ENCODE peak calls at places on chromosomes 12 and 14, in nine cellular contexts. M, S, U, N, X, F, E, O and L are unnamed samples.
A peak's percentile ranks its signal among the peaks of the same experiment; 100 is the strongest.

GRCh38 chr14:64591809-64592208 is 42.0 kb downstream of the PPP1R36 start:
- DNase-seq in E (no peak), S (no peak), N (no peak), O (no peak), F (no peak), U (no peak), X (peak; percentile 43), M (no peak), L (no peak)

GRCh38 chr14:38137005-38137404 is 70.7 kb upstream of the SSTR1 start:
- DNase-seq in S (no peak), X (peak; percentile 59), O (no peak), N (no peak), U (no peak), F (no peak), M (no peak), E (no peak), L (no peak)

GRCh38 chr14:64294672-64295413 is 672 bp upstream of the ESR2 start:
- DNase-seq in U (peak; percentile 70), M (peak; percentile 23), E (peak; percentile 93), F (peak; percentile 87), S (peak; percentile 82), X (peak; percentile 53), O (peak; percentile 92), N (peak; percentile 46), L (peak; percentile 90)

GRCh38 chr12:53049582-53050318 is at the start of gene TNS2:
- DNase-seq in F (peak; percentile 75), M (peak; percentile 90), S (peak; percentile 82), U (peak; percentile 95), N (peak; percentile 57), X (peak; percentile 40), E (peak; percentile 75), O (peak; percentile 84), L (peak; percentile 93)

GRCh38 chr14:94625353-94625635 is 13.1 kb downstream of the SERPINA3 start:
- DNase-seq in U (no peak), N (peak; percentile 51), X (no peak), O (no peak), E (no peak), S (no peak), F (no peak), M (no peak), L (no peak)

GRCh38 chr12:31518680-31519227 is 72.2 kb downstream of the DENND5B start:
- DNase-seq in U (no peak), F (peak; percentile 58), X (peak; percentile 100), N (peak; percentile 100), O (no peak), S (no peak), E (peak; percentile 84), M (no peak), L (peak; percentile 87)

GRCh38 chr12:5438671-5439200 is 6.8 kb downstream of the NTF3 start:
- DNase-seq in X (no peak), U (no peak), O (no peak), F (no peak), S (no peak), M (no peak), N (peak; percentile 71), E (no peak), L (no peak)

GRCh38 chr12:116693259-116694227 is 44.3 kb downstream of the SPRING1 start:
- DNase-seq in F (peak; percentile 27), N (no peak), O (no peak), S (no peak), E (no peak), U (no peak), M (no peak), X (no peak), L (no peak)

GRCh38 chr12:122036153-122036552 is 14.5 kb downstream of the BCL7A start:
- DNase-seq in M (no peak), O (no peak), S (no peak), X (no peak), U (no peak), E (no peak), N (no peak), F (no peak), L (peak; percentile 32)

GRCh38 chr14:39467889-39468524 is 35.8 kb upstream of the FBXO33 start:
- DNase-seq in O (no peak), U (no peak), F (peak; percentile 51), S (no peak), E (peak; percentile 26), M (no peak), X (peak; percentile 43), N (peak; percentile 36), L (no peak)

GRCh38 chr14:70649803-70650202 is 8.1 kb downstream of the TTC9 start:
- DNase-seq in U (no peak), M (no peak), S (no peak), O (no peak), X (no peak), N (no peak), F (no peak), E (no peak), L (no peak)

GRCh38 chr12:51067229-51067628 is 16.2 kb downstream of the CSRNP2 start:
- DNase-seq in F (no peak), M (no peak), N (no peak), E (no peak), O (no peak), U (no peak), S (no peak), X (no peak), L (no peak)

GRCh38 chr12:127503221-127503620 is 763.7 kb upstream of the TMEM132C start:
- DNase-seq in U (no peak), E (no peak), O (no peak), S (no peak), N (no peak), F (no peak), M (no peak), X (no peak), L (no peak)

GRCh38 chr14:52690983-52691760 is 4.2 kb downstream of the ERO1A start:
- DNase-seq in X (no peak), N (peak; percentile 19), E (no peak), U (no peak), F (no peak), M (no peak), O (no peak), S (no peak), L (no peak)

GRCh38 chr14:96576359-96576758 is 74.2 kb downstream of the PAPOLA start:
- DNase-seq in N (no peak), S (no peak), U (no peak), M (no peak), F (no peak), O (no peak), E (no peak), X (no peak), L (no peak)

GRCh38 chr14:92456215-92457017 is 57.2 kb upstream of the RIN3 start:
- DNase-seq in N (peak; percentile 54), O (peak; percentile 56), U (peak; percentile 82), F (peak; percentile 83), E (peak; percentile 17), X (peak; percentile 70), S (peak; percentile 58), M (peak; percentile 58), L (peak; percentile 95)

GRCh38 chr14:96747006-96747405 is 50.2 kb upstream of the VRK1 start:
- DNase-seq in U (peak; percentile 3), E (no peak), M (no peak), X (no peak), N (no peak), F (no peak), S (no peak), O (no peak), L (no peak)

GRCh38 chr14:88983755-88984154 is 159.3 kb downstream of the TTC8 start:
- DNase-seq in O (no peak), M (no peak), N (peak; percentile 97), U (no peak), E (peak; percentile 5), X (peak; percentile 97), S (no peak), F (peak; percentile 32), L (peak; percentile 69)

GRCh38 chr14:77037886-77038511 is 9.5 kb upstream of the IRF2BPL start:
- DNase-seq in S (no peak), N (peak; percentile 72), F (no peak), O (peak; percentile 57), X (no peak), M (no peak), E (no peak), U (peak; percentile 77), L (peak; percentile 60)

GRCh38 chr14:98325761-98326160 is 946.2 kb downstream of the BCL11B start:
- DNase-seq in F (peak; percentile 18), U (no peak), M (no peak), S (no peak), O (no peak), X (no peak), E (no peak), N (peak; percentile 16), L (no peak)
- H3K9me3 ChIP-seq in F (no peaks in the 10 kb centered on the region), U (no peaks in the 10 kb centered on the region), M (peaks cover 11% of the 10 kb centered on the region), S (peaks cover 4% of the 10 kb centered on the region), O (no peaks in the 10 kb centered on the region), X (peaks cover 13% of the 10 kb centered on the region), E (no peaks in the 10 kb centered on the region), N (no peaks in the 10 kb centered on the region), L (peaks cover 4% of the 10 kb centered on the region)

DNA sequence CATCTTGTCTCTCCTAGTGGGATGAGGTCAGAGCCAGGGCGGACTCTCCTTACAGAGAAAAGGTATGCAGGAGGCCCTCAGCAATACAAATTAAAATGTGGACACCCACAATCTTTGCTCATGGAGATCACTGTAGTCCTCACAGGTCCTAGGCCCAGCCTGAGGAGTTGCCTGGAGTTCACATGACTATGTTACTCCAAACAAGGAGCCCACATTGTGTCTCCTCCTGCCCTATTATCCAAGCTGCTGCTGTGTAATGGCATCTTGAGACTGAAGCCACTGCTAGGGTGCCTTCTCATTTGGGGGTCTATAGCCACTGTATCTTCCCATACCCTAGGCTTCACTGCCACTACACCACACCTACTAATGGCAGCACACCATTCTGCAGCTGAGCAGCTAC is 11.0 kb downstream of the OR4K1 start:
- DNase-seq in N (no peak), S (no peak), U (no peak), X (no peak), E (no peak), O (no peak), M (no peak), F (no peak), L (no peak)
- H3K4me3 ChIP-seq in N (no peak overlapping the region), S (no peak overlapping the region), U (no peak overlapping the region), X (no peak overlapping the region), E (no peak overlapping the region), O (no peak overlapping the region), M (no peak overlapping the region), F (no peak overlapping the region), L (no peak overlapping the region)

GRCh38 chr12:63238892-63239291 is 87.9 kb upstream of the AVPR1A start:
- DNase-seq in O (no peak), X (no peak), M (no peak), S (no peak), F (no peak), U (no peak), E (no peak), N (no peak), L (no peak)
- H3K9me3 ChIP-seq in O (no peaks in the 10 kb centered on the region), X (no peaks in the 10 kb centered on the region), M (peaks cover 17% of the 10 kb centered on the region), S (peaks cover 2% of the 10 kb centered on the region), F (no peaks in the 10 kb centered on the region), U (no peaks in the 10 kb centered on the region), E (no peaks in the 10 kb centered on the region), N (no peaks in the 10 kb centered on the region), L (no peaks in the 10 kb centered on the region)

DNA sequence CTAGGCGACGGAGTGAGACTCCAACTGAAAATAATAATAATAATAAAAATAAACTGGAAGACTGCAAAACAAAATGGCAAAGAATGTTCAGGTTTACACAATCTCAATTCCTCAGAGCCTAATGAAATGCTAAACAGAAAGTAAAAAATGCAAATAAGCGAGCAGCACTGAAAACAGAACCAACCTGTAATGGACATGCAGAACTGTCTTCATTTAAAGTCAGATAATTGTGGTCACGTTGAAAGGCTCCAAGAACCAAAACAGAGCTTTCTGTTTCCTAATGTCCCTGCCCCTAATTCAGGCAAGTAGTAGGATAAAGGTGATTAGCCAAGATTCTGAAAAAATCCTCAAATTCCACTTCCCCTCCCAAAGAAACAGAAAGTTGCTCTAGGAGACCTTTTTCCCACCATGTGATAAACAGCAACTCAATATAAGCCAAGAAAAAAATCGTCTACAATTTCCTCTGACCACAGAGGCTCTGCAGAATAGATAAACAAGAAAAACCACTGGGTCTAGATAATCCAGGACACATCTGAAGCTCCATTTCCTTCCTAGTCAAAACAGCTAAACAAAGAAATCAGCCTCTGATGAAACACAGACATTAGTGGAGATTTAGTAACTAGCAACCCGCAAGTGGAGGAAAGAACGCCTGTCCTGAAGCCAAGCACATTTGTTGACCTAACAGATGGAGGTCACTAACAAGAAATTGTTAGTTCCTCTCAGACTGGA is 3.0 kb downstream of the MIS18BP1 start:
- DNase-seq in F (peak; percentile 45), E (no peak), M (peak; percentile 44), S (no peak), X (peak; percentile 94), U (peak; percentile 74), O (peak; percentile 42), N (peak; percentile 87), L (no peak)
- H3K4me3 ChIP-seq in F (no peak overlapping the region), E (no peak overlapping the region), M (peak overlapping the region; percentile 25), S (no peak overlapping the region), X (peak overlapping the region; percentile 32), U (no peak overlapping the region), O (peak overlapping the region; percentile 22), N (peak overlapping the region; percentile 18), L (peak overlapping the region; percentile 58)